ENCODE peak calls at places on chromosomes 3 and 15, in nine cellular contexts. A is breast epithelium, X is fibroblast of lung, C is prostate gland, N is gastrocnemius medialis, W is spleen, R is HCT116, T is ovary, V is AG04450. I is an unnamed sample. For H3K9me3, the result is how much of the 10 kb centered on the place peaks cover.

GRCh38 chr3:46987485-46988401 is 8.3 kb downstream of the NBEAL2 start:
- DNase-seq in A (no peak), X (no peak), C (no peak), N (no peak), W (peak), R (no peak), T (no peak), V (no peak), I (no peak)

GRCh38 chr3:78707616-78708015 is 1060.2 kb downstream of the ROBO1 start:
- DNase-seq in A (no peak), X (no peak), C (no peak), N (no peak), W (no peak), R (no peak), T (no peak), V (no peak), I (no peak)

GRCh38 chr3:111621535-111621934 is 26.4 kb upstream of the ZBED2 start:
- DNase-seq in A (no peak), X (no peak), C (no peak), N (no peak), W (no peak), R (peak), T (no peak), V (no peak), I (no peak)

GRCh38 chr15:81331600-81331999 is 7.7 kb upstream of the STARD5 start:
- DNase-seq in A (no peak), X (no peak), C (no peak), N (no peak), W (no peak), R (no peak), T (no peak), V (no peak), I (no peak)

GRCh38 chr15:74960286-74960685 is 3.7 kb upstream of the RPP25 start:
- DNase-seq in A (no peak), X (no peak), C (no peak), N (no peak), W (no peak), R (no peak), T (no peak), V (no peak), I (no peak)

GRCh38 chr15:88663216-88663615 is 24.4 kb downstream of the ISG20 start:
- DNase-seq in A (no peak), X (peak), C (no peak), N (no peak), W (peak), R (no peak), T (no peak), V (no peak), I (no peak)

GRCh38 chr3:112555535-112556170 is 6.1 kb downstream of the ATG3 start:
- DNase-seq in A (no peak), X (no peak), C (no peak), N (no peak), W (no peak), R (no peak), T (no peak), V (no peak), I (no peak)

GRCh38 chr3:42032693-42033349 is 58.3 kb upstream of the TRAK1 start:
- DNase-seq in A (no peak), X (peak), C (peak), N (peak), W (no peak), R (no peak), T (peak), V (peak), I (no peak)

GRCh38 chr3:57063027-57063426 is 2.6 kb downstream of the SPATA12 start:
- DNase-seq in A (no peak), X (no peak), C (no peak), N (no peak), W (no peak), R (no peak), T (no peak), V (no peak), I (no peak)

GRCh38 chr15:74381190-74381453 is 13.7 kb upstream of the CYP11A1 start:
- DNase-seq in A (no peak), X (no peak), C (no peak), N (no peak), W (no peak), R (no peak), T (no peak), V (no peak), I (no peak)

GRCh38 chr3:171822707-171823106 is 12.4 kb upstream of the PLD1 start:
- DNase-seq in A (no peak), X (no peak), C (no peak), N (no peak), W (no peak), R (no peak), T (no peak), V (no peak), I (no peak)

GRCh38 chr15:97037080-97037479 is 706.6 kb downstream of the NR2F2 start:
- DNase-seq in A (no peak), X (peak), C (no peak), N (no peak), W (no peak), R (no peak), T (no peak), V (no peak), I (no peak)

GRCh38 chr3:50154476-50154839 is 666 bp upstream of the SEMA3F start:
- DNase-seq in A (no peak), X (no peak), C (no peak), N (no peak), W (no peak), R (no peak), T (no peak), V (no peak), I (no peak)

GRCh38 chr3:44721231-44722102 is 8.0 kb upstream of the ZNF501 start:
- DNase-seq in A (no peak), X (peak), C (no peak), N (no peak), W (no peak), R (no peak), T (no peak), V (no peak), I (no peak)
- H3K9me3 ChIP-seq in A (half or more), X (under half), C (under half), N (under half), W (half or more), R (half or more), T (half or more), V (half or more), I (under half)

DNA sequence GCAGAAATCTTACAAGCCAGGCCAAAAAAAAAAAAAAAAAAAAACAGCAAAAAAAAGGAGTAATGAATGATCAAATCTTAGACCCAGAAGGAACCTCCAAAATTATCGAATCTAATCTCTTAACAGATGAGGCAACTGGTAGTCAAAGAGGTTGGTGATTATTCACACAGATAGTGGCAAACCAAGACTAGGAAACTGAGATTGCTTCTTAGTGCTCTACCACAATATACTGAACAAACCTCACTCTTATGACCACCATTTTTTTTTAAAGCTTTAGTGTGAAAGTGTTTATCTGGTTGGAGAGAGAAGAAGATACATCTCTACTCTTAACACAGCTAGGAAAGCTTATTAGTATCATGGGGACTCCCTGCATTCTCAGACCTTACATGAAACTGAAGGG is 17.3 kb downstream of the ATOSA start:
- DNase-seq in A (no peak), X (no peak), C (no peak), N (no peak), W (no peak), R (no peak), T (no peak), V (no peak), I (no peak)
- H3K27ac ChIP-seq in A (no peak), X (no peak), C (no peak), N (peak), W (no peak), R (no peak), T (no peak), V (no peak), I (no peak)

GRCh38 chr3:177778633-177779032 is 581.4 kb upstream of the TBL1XR1 start:
- DNase-seq in A (no peak), X (no peak), C (no peak), N (no peak), W (no peak), R (no peak), T (no peak), V (no peak), I (no peak)
- H3K9me3 ChIP-seq in A (under half), X (under half), C (under half), N (under half), W (under half), R (under half), T (under half), V (under half), I (under half)

GRCh38 chr3:17972889-17973558 is 230.6 kb upstream of the TBC1D5 start:
- DNase-seq in A (no peak), X (no peak), C (no peak), N (no peak), W (no peak), R (no peak), T (no peak), V (no peak), I (no peak)
- H3K27ac ChIP-seq in A (no peak), X (no peak), C (no peak), N (no peak), W (no peak), R (no peak), T (no peak), V (no peak), I (no peak)

GRCh38 chr3:13916375-13916774 is 36.5 kb upstream of the WNT7A start:
- DNase-seq in A (no peak), X (no peak), C (no peak), N (no peak), W (no peak), R (no peak), T (no peak), V (no peak), I (no peak)
- H3K9me3 ChIP-seq in A (half or more), X (under half), C (under half), N (under half), W (half or more), R (under half), T (under half), V (under half), I (under half)